ENCODE peak calls at places on chromosomes 11 and 22, in four cellular contexts. E is Calu3, H is hepatocyte, N is T-helper 9 cell. D is an unnamed sample.
A peak's percentile ranks its signal among the peaks of the same experiment; 100 is the strongest.

GRCh38 chr11:68353669-68354068 is 41.3 kb downstream of the LRP5 start:
- DNase-seq in E (no peak), H (no peak), N (no peak), D (no peak)

GRCh38 chr11:12783765-12784164 is 109.5 kb downstream of the TEAD1 start:
- DNase-seq in E (no peak), H (no peak), N (no peak), D (no peak)

GRCh38 chr22:31574015-31574670 is 77.8 kb downstream of the SFI1 start:
- DNase-seq in E (no peak), H (no peak), N (no peak), D (no peak)

GRCh38 chr11:78168539-78169477 is 19.6 kb downstream of the KCTD21 start:
- DNase-seq in E (no peak), H (peak; percentile 33), N (no peak), D (no peak)

GRCh38 chr22:25404923-25405853 is 159.3 kb upstream of the GRK3 start:
- DNase-seq in E (peak; percentile 73), H (peak; percentile 87), N (peak; percentile 49), D (peak; percentile 78)

GRCh38 chr11:40722179-40722795 is 737.2 kb downstream of the LRRC4C start:
- DNase-seq in E (no peak), H (peak; percentile 49), N (no peak), D (peak; percentile 6)

GRCh38 chr11:86743223-86744118 is 56.9 kb upstream of the PRSS23 start:
- DNase-seq in E (peak; percentile 60), H (peak; percentile 82), N (no peak), D (peak; percentile 10)

GRCh38 chr22:45918455-45919370 is 58.2 kb downstream of the WNT7B start:
- DNase-seq in E (peak; percentile 93), H (no peak), N (no peak), D (no peak)

GRCh38 chr11:69217276-69218105 is 61.8 kb downstream of the SMIM38 start:
- DNase-seq in E (peak; percentile 19), H (no peak), N (no peak), D (peak; percentile 8)